ENCODE peak calls at places on chromosomes 2 and 18, in nine cellular contexts. One of them, this sample, is unnamed.

GRCh38 chr2:3246406-3246805 is 131.2 kb downstream of the EIPR1 start:
- DNase-seq in fibroblast of the aortic adventitia: no peak
- DNase-seq in GM13977: no peak
- DNase-seq in mucosa of descending colon: no peak
- DNase-seq in left lobe of liver: no peak
- DNase-seq in nephron progenitor cell: no peak
- DNase-seq in HS-5: no peak
- DNase-seq in RWPE1: no peak
- DNase-seq in neuronal stem cell: no peak
- DNase-seq in this sample: no peak

GRCh38 chr2:49102146-49102545 is 52.2 kb downstream of the FSHR start:
- DNase-seq in fibroblast of the aortic adventitia: no peak
- DNase-seq in GM13977: no peak
- DNase-seq in mucosa of descending colon: no peak
- DNase-seq in left lobe of liver: no peak
- DNase-seq in nephron progenitor cell: no peak
- DNase-seq in HS-5: no peak
- DNase-seq in RWPE1: no peak
- DNase-seq in neuronal stem cell: no peak
- DNase-seq in this sample: no peak

GRCh38 chr18:33711514-33711913 is 133.5 kb downstream of the ASXL3 start:
- DNase-seq in fibroblast of the aortic adventitia: no peak
- DNase-seq in GM13977: no peak
- DNase-seq in mucosa of descending colon: no peak
- DNase-seq in left lobe of liver: no peak
- DNase-seq in nephron progenitor cell: no peak
- DNase-seq in HS-5: no peak
- DNase-seq in RWPE1: no peak
- DNase-seq in neuronal stem cell: no peak
- DNase-seq in this sample: no peak

GRCh38 chr2:73337828-73338227 is 44.5 kb upstream of the EGR4 start:
- DNase-seq in fibroblast of the aortic adventitia: no peak
- DNase-seq in GM13977: no peak
- DNase-seq in mucosa of descending colon: no peak
- DNase-seq in left lobe of liver: no peak
- DNase-seq in nephron progenitor cell: no peak
- DNase-seq in HS-5: no peak
- DNase-seq in RWPE1: no peak
- DNase-seq in neuronal stem cell: no peak
- DNase-seq in this sample: no peak

GRCh38 chr2:191836853-191837769 is 9.8 kb downstream of the CAVIN2 start:
- DNase-seq in fibroblast of the aortic adventitia: no peak
- DNase-seq in GM13977: no peak
- DNase-seq in mucosa of descending colon: no peak
- DNase-seq in left lobe of liver: no peak
- DNase-seq in nephron progenitor cell: no peak
- DNase-seq in HS-5: no peak
- DNase-seq in RWPE1: no peak
- DNase-seq in neuronal stem cell: no peak
- DNase-seq in this sample: no peak

GRCh38 chr2:216617159-216617815 is 15.9 kb upstream of the IGFBP2 start:
- DNase-seq in fibroblast of the aortic adventitia: no peak
- DNase-seq in GM13977: no peak
- DNase-seq in mucosa of descending colon: no peak
- DNase-seq in left lobe of liver: no peak
- DNase-seq in nephron progenitor cell: no peak
- DNase-seq in HS-5: no peak
- DNase-seq in RWPE1: no peak
- DNase-seq in neuronal stem cell: no peak
- DNase-seq in this sample: no peak

GRCh38 chr2:217800433-217801114 is 202.2 kb downstream of the TNS1 start:
- DNase-seq in fibroblast of the aortic adventitia: no peak
- DNase-seq in GM13977: no peak
- DNase-seq in mucosa of descending colon: no peak
- DNase-seq in left lobe of liver: no peak
- DNase-seq in nephron progenitor cell: no peak
- DNase-seq in HS-5: no peak
- DNase-seq in RWPE1: no peak
- DNase-seq in neuronal stem cell: no peak
- DNase-seq in this sample: no peak

GRCh38 chr2:121855456-121855985 is 100.1 kb downstream of the TSN start:
- DNase-seq in fibroblast of the aortic adventitia: no peak
- DNase-seq in GM13977: no peak
- DNase-seq in mucosa of descending colon: no peak
- DNase-seq in left lobe of liver: no peak
- DNase-seq in nephron progenitor cell: no peak
- DNase-seq in HS-5: no peak
- DNase-seq in RWPE1: no peak
- DNase-seq in neuronal stem cell: no peak
- DNase-seq in this sample: no peak

GRCh38 chr18:36697905-36698304 is 130.9 kb downstream of the TPGS2 start:
- DNase-seq in fibroblast of the aortic adventitia: peak; percentile 88
- DNase-seq in GM13977: no peak
- DNase-seq in mucosa of descending colon: no peak
- DNase-seq in left lobe of liver: no peak
- DNase-seq in nephron progenitor cell: no peak
- DNase-seq in HS-5: peak; percentile 58
- DNase-seq in RWPE1: peak; percentile 52
- DNase-seq in neuronal stem cell: no peak
- DNase-seq in this sample: no peak

GRCh38 chr2:193382583-193382982 is 1187.8 kb upstream of the TMEFF2 start:
- DNase-seq in fibroblast of the aortic adventitia: no peak
- DNase-seq in GM13977: no peak
- DNase-seq in mucosa of descending colon: no peak
- DNase-seq in left lobe of liver: no peak
- DNase-seq in nephron progenitor cell: no peak
- DNase-seq in HS-5: no peak
- DNase-seq in RWPE1: no peak
- DNase-seq in neuronal stem cell: no peak
- DNase-seq in this sample: no peak

GRCh38 chr2:101718479-101718878 is 21.0 kb downstream of the MAP4K4 start:
- DNase-seq in fibroblast of the aortic adventitia: no peak
- DNase-seq in GM13977: no peak
- DNase-seq in mucosa of descending colon: no peak
- DNase-seq in left lobe of liver: no peak
- DNase-seq in nephron progenitor cell: no peak
- DNase-seq in HS-5: no peak
- DNase-seq in RWPE1: no peak
- DNase-seq in neuronal stem cell: no peak
- DNase-seq in this sample: no peak

GRCh38 chr2:32485399-32485798 is 128.6 kb downstream of the BIRC6 start:
- DNase-seq in fibroblast of the aortic adventitia: peak; percentile 52
- DNase-seq in GM13977: no peak
- DNase-seq in mucosa of descending colon: no peak
- DNase-seq in left lobe of liver: no peak
- DNase-seq in nephron progenitor cell: no peak
- DNase-seq in HS-5: no peak
- DNase-seq in RWPE1: no peak
- DNase-seq in neuronal stem cell: no peak
- DNase-seq in this sample: no peak

GRCh38 chr2:210626849-210627248 is 70.5 kb downstream of the CPS1 start:
- DNase-seq in fibroblast of the aortic adventitia: peak; percentile 29
- DNase-seq in GM13977: no peak
- DNase-seq in mucosa of descending colon: no peak
- DNase-seq in left lobe of liver: no peak
- DNase-seq in nephron progenitor cell: no peak
- DNase-seq in HS-5: peak; percentile 36
- DNase-seq in RWPE1: no peak
- DNase-seq in neuronal stem cell: no peak
- DNase-seq in this sample: no peak

GRCh38 chr2:120108049-120108448 is 95.2 kb downstream of the EPB41L5 start:
- DNase-seq in fibroblast of the aortic adventitia: peak; percentile 79
- DNase-seq in GM13977: no peak
- DNase-seq in mucosa of descending colon: no peak
- DNase-seq in left lobe of liver: peak; percentile 62
- DNase-seq in nephron progenitor cell: no peak
- DNase-seq in HS-5: peak; percentile 29
- DNase-seq in RWPE1: peak; percentile 75
- DNase-seq in neuronal stem cell: no peak
- DNase-seq in this sample: peak; percentile 73

GRCh38 chr2:239131521-239131920 is 269.3 kb downstream of the HDAC4 start:
- DNase-seq in fibroblast of the aortic adventitia: no peak
- DNase-seq in GM13977: no peak
- DNase-seq in mucosa of descending colon: peak; percentile 28
- DNase-seq in left lobe of liver: no peak
- DNase-seq in nephron progenitor cell: no peak
- DNase-seq in HS-5: no peak
- DNase-seq in RWPE1: no peak
- DNase-seq in neuronal stem cell: no peak
- DNase-seq in this sample: no peak

GRCh38 chr2:18402-19271 is 27.7 kb downstream of the FAM110C start:
- DNase-seq in fibroblast of the aortic adventitia: no peak
- DNase-seq in GM13977: no peak
- DNase-seq in mucosa of descending colon: no peak
- DNase-seq in left lobe of liver: no peak
- DNase-seq in nephron progenitor cell: no peak
- DNase-seq in HS-5: no peak
- DNase-seq in RWPE1: no peak
- DNase-seq in neuronal stem cell: no peak
- DNase-seq in this sample: no peak

GRCh38 chr2:128777091-128778045 is 458.7 kb upstream of the HS6ST1 start:
- DNase-seq in fibroblast of the aortic adventitia: no peak
- DNase-seq in GM13977: no peak
- DNase-seq in mucosa of descending colon: no peak
- DNase-seq in left lobe of liver: peak; percentile 27
- DNase-seq in nephron progenitor cell: no peak
- DNase-seq in HS-5: no peak
- DNase-seq in RWPE1: no peak
- DNase-seq in neuronal stem cell: no peak
- DNase-seq in this sample: no peak

GRCh38 chr2:231597014-231597611 is 4.4 kb downstream of the TEX44 start:
- DNase-seq in fibroblast of the aortic adventitia: peak; percentile 61
- DNase-seq in GM13977: peak; percentile 64
- DNase-seq in mucosa of descending colon: peak; percentile 63
- DNase-seq in left lobe of liver: no peak
- DNase-seq in nephron progenitor cell: no peak
- DNase-seq in HS-5: no peak
- DNase-seq in RWPE1: no peak
- DNase-seq in neuronal stem cell: no peak
- DNase-seq in this sample: no peak

GRCh38 chr2:23486676-23487075 is 101.7 kb downstream of the KLHL29 start:
- DNase-seq in fibroblast of the aortic adventitia: peak; percentile 27
- DNase-seq in GM13977: no peak
- DNase-seq in mucosa of descending colon: no peak
- DNase-seq in left lobe of liver: no peak
- DNase-seq in nephron progenitor cell: no peak
- DNase-seq in HS-5: no peak
- DNase-seq in RWPE1: no peak
- DNase-seq in neuronal stem cell: no peak
- DNase-seq in this sample: no peak

This sample was measured in NCI-H1105.